ENCODE peak calls at places on chromosomes 7 and 10, in four cellular contexts. N, I, K and J are unnamed samples.

GRCh38 chr7:26937306-26937705 is 72.9 kb upstream of the SKAP2 start:
- DNase-seq in I (no peak), N (no peak), K (no peak), J (no peak)

GRCh38 chr10:3835770-3836169 is 50.8 kb upstream of the KLF6 start:
- DNase-seq in I (no peak), N (no peak), K (no peak), J (no peak)

GRCh38 chr10:91051834-91052233 is 130.9 kb upstream of the ANKRD1 start:
- DNase-seq in K (no peak), N (no peak), I (no peak), J (no peak)

GRCh38 chr7:134605978-134606923 is 40.4 kb upstream of the BPGM start:
- DNase-seq in K (peak), I (peak), N (peak), J (peak)

GRCh38 chr10:103697787-103698186 is 157.6 kb downstream of the SH3PXD2A start:
- DNase-seq in K (no peak), I (no peak), N (no peak), J (no peak)

GRCh38 chr10:5096108-5096507 is 1.9 kb downstream of the AKR1C3 start:
- DNase-seq in K (no peak), N (no peak), I (no peak), J (no peak)

GRCh38 chr7:24233386-24233785 is 50.6 kb upstream of the NPY start:
- DNase-seq in N (no peak), I (no peak), K (no peak), J (no peak)

GRCh38 chr7:117157121-117157870 is 165.6 kb downstream of the WNT2 start:
- DNase-seq in K (peak), I (no peak), N (no peak), J (peak)

GRCh38 chr7:1710936-1711335 is 40.9 kb downstream of the ELFN1 start:
- DNase-seq in K (no peak), I (no peak), N (no peak), J (no peak)

DNA sequence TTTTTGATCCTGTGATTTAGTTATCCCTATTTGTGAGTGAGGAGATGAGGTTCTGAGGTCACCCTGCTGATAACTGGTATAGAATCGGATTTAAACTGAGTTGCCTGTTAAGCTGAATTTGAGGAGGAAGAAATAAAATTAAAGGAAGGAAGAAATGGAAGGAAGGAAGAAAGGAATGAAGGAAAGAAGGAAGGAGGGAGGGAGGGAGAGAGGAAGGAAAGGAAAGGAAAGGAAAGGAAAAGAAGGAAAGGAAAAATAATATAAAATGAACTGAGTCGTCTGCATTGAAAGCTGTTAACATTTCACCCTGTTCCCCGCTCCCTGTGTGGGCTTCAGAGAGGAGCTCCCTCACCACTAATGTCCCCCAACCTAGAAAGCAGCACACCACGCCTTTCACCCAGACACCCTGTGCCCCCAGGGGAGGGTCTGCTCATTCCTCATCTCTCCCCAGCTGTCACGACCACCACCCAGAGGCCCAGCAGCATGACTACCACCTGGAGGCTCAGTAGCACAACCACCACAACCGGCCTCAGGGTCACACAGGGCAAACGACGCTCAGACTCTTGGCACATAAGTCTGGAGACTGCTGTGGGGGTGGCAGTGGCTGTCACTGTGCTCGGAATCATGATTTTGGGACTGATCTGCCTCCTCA is 16.3 kb downstream of the PILRA start:
- DNase-seq in I (no peak), N (no peak), K (no peak), J (no peak)
- H4K8ac ChIP-seq in I (no peak), N (no peak), K (no peak), J (no peak)

GRCh38 chr10:15601819-15602218 is 117.9 kb downstream of the ITGA8 start:
- DNase-seq in N (no peak), I (no peak), K (no peak), J (no peak)
- H3K14ac ChIP-seq in N (no peak), I (no peak), K (no peak), J (no peak)

GRCh38 chr10:11516419-11516721 is 95.1 kb downstream of the USP6NL start:
- DNase-seq in K (no peak), N (no peak), I (no peak), J (no peak)
- H2BK120ac ChIP-seq in K (no peak), N (no peak), I (no peak), J (no peak)

DNA sequence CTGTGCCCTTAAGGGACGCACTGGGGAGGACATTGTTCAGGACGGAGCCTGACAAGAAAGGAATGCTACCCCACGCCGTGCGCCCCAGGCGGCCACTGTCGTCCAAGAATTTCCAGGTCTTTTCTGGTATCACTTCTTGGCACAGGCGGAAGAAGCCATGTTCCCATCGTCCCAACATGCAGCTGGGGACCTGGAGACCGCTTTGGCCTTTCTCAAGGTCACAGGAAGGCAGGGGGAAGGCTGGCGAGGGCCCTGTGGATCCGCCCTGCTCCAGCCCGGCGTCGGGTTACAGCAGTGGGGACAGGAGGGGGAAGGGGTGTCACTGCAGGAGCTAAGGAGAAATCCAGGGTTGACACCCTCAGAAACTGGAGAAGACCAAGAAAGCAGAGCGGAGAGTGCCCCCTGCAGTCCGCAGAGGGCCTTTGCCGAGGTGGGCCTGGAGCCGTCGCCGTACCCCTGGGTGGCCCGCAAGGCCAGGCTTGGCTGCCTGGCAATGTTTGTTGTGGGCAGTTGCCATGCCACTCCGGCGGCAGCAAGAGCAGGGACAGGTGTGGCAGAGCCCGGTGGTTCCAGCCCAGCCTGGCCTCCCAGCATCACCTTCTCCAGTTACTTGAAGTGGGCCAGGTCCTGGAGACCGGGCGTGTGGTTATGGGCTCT is 104.1 kb downstream of the LHPP start:
- DNase-seq in N (peak), I (peak), K (no peak), J (peak)
- H4K8ac ChIP-seq in N (peak), I (no peak), K (no peak), J (no peak)

GRCh38 chr10:70679498-70679897 is 7.2 kb downstream of the ADAMTS14 start:
- DNase-seq in K (peak), I (no peak), N (no peak), J (no peak)

GRCh38 chr10:70680899-70681730 is 8.8 kb downstream of the ADAMTS14 start:
- DNase-seq in N (no peak), K (no peak), I (no peak), J (peak)

GRCh38 chr10:70682920-70683600 is 10.8 kb downstream of the ADAMTS14 start:
- DNase-seq in I (no peak), K (no peak), N (no peak), J (no peak)

GRCh38 chr10:70683601-70684329 is 11.5 kb downstream of the ADAMTS14 start:
- DNase-seq in N (no peak), I (no peak), K (no peak), J (no peak)

DNA sequence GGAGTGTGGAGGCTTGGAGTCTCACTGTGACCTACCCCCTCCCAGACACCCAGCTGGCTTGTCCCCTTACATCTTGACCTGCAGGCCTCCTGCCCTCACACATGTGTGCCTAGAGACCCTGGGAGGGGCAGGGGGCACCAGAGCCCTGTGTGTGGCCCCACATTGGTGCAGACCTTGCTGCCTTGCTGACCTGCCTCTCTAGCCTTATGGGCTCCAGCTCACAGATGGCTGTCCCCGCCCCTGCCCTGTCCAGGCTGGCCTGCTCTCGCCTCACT is 9.4 kb downstream of the ADAMTS14 start:
- DNase-seq in N (no peak), I (no peak), K (no peak), J (no peak)
- H3K14ac ChIP-seq in N (no peak), I (peak), K (no peak), J (no peak)

DNA sequence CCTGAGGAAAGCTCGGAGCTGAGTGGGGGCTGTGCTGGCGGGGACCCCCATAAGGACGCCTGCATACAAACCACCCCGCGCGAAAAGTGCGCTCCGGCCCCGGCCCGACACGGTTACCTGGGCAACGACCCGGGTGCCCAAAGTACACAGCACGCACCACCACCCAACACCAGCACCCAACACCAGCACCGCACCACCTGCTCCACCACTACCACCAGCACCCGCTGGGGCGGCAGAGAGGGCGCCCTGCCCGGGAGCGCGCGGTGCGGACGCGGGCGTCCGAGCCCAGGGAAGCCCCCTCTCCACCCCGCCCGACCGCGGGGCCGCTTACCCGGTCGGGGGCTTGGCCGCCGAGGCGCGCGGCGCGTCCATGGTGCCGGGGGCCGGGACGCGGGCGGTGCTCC is 345 bp downstream of the COBL start:
- DNase-seq in K (no peak), N (no peak), I (peak), J (peak)
- H2BK120ac ChIP-seq in K (no peak), N (peak), I (no peak), J (no peak)

GRCh38 chr10:131250454-131251145 is 60.9 kb downstream of the TCERG1L start:
- DNase-seq in K (no peak), N (no peak), I (no peak), J (no peak)
- H4K8ac ChIP-seq in K (no peak), N (no peak), I (no peak), J (no peak)

GRCh38 chr10:95392711-95393164 is 101.9 kb upstream of the PDLIM1 start:
- DNase-seq in N (no peak), I (no peak), K (no peak), J (no peak)
- H3K14ac ChIP-seq in N (no peak), I (no peak), K (no peak), J (no peak)

GRCh38 chr7:20777377-20778062 is 9.2 kb downstream of the SP8 start:
- DNase-seq in N (no peak), K (no peak), I (no peak), J (no peak)
- H2BK120ac ChIP-seq in N (no peak), K (no peak), I (no peak), J (no peak)

DNA sequence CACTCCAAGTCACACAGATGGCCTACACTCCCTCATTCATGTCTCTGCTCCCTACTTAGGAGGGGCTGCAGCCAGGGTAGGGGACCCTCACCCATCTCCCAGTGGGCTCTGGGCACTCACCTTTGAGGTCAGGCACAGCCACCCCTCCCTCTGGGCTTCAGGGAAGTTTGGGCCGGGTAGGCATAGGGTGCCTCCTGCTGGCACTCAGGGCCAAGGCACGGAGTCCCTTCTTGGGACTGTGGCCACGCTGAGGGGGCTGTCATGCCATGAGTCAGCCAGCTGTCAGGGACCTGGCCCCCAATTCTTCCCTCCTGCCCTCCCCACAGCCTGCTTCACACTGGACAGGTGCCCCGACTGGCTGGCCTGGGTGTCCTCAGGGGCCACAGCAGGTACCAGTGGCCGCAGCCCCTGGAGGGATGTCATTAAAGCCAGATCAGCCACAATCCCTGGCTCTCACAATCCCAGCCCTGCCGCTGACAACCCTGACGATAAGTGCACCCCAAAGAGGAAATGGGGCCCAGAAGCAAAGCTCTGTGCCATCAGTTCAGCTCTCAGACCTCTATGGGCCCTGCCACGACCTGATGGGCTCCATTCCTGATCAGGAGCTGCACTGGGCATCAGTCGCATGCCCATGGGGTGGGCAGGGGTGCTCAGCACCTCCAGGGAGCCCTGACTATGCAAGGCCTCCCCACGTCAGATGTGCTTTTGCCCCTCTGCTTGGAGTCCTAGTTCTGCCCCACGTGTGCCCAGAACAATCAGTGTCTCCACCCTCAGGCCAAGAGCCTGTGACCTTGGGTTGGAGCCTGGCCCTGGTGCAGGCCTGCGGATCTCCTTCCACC is 34.1 kb upstream of the RET start:
- DNase-seq in K (no peak), N (no peak), I (peak), J (no peak)
- H4K8ac ChIP-seq in K (no peak), N (no peak), I (no peak), J (no peak)